ENCODE peak calls at places on chromosomes 2 and 18, in seven cellular contexts. G is stimulated activated CD8-positive, alpha-beta memory T cell treated with anti-CD3 and anti-CD28 coated beads, Interleukin-4, amount 100 ng/mL, for 48 hours; U is stomach; M is T-helper 22 cell; I is HT1080; V is kidney epithelial cell; K is HS-27A. E is an unnamed sample.

GRCh38 chr2:152740743-152741328 is 22.4 kb downstream of the ARL6IP6 start:
- DNase-seq in G (no peak), U (no peak), M (no peak), K (no peak), V (no peak), I (peak), E (peak)

GRCh38 chr2:101795033-101795432 is 97.5 kb downstream of the MAP4K4 start:
- DNase-seq in K (no peak), G (no peak), M (no peak), V (no peak), I (no peak), U (no peak), E (no peak)

GRCh38 chr2:195575879-195576391 is 81.1 kb upstream of the SLC39A10 start:
- DNase-seq in G (no peak), V (peak), M (no peak), I (peak), K (peak), U (no peak), E (peak)

GRCh38 chr18:58669731-58670379 is 1.4 kb upstream of the MALT1 start:
- DNase-seq in K (no peak), U (no peak), I (peak), G (no peak), M (no peak), V (peak), E (no peak)

GRCh38 chr2:168694173-168694572 is 108.3 kb upstream of the NOSTRIN start:
- DNase-seq in M (no peak), K (no peak), V (no peak), U (peak), G (no peak), I (no peak), E (no peak)

GRCh38 chr2:204110250-204111183 is 174.0 kb downstream of the ICOS start:
- DNase-seq in G (peak), V (no peak), U (peak), M (peak), K (no peak), I (peak), E (peak)

GRCh38 chr2:19648583-19648982 is 253.2 kb downstream of the TTC32 start:
- DNase-seq in U (no peak), I (peak), G (no peak), K (peak), M (no peak), V (no peak), E (no peak)

GRCh38 chr2:45532171-45532570 is 78.9 kb downstream of the SRBD1 start:
- DNase-seq in I (no peak), V (no peak), G (no peak), U (no peak), K (no peak), M (no peak), E (no peak)

GRCh38 chr2:205435970-205436369 is 246.3 kb upstream of the NRP2 start:
- DNase-seq in V (no peak), M (no peak), U (no peak), G (no peak), I (peak), K (no peak), E (no peak)

GRCh38 chr2:21228041-21228895 is 104.5 kb downstream of the TDRD15 start:
- DNase-seq in I (no peak), K (no peak), V (no peak), U (no peak), M (no peak), G (no peak), E (no peak)

GRCh38 chr2:7703523-7704144 is 786.4 kb downstream of the RNF144A start:
- DNase-seq in V (no peak), I (no peak), U (no peak), G (no peak), K (no peak), M (no peak), E (no peak)

GRCh38 chr2:128170776-128171175 is 79.8 kb downstream of the UGGT1 start:
- DNase-seq in M (no peak), I (no peak), G (no peak), U (no peak), V (no peak), K (no peak), E (no peak)

GRCh38 chr2:85598594-85599340 is 3.2 kb downstream of the RNF181 start:
- DNase-seq in G (no peak), V (no peak), U (no peak), I (no peak), K (no peak), M (no peak), E (no peak)

GRCh38 chr2:201970786-201971108 is 62.9 kb upstream of the FZD7 start:
- DNase-seq in G (no peak), I (no peak), U (no peak), V (no peak), K (no peak), M (no peak), E (no peak)

GRCh38 chr18:52657063-52657462 is 317.1 kb downstream of the DCC start:
- DNase-seq in V (no peak), U (no peak), I (no peak), M (no peak), K (no peak), G (no peak), E (no peak)

GRCh38 chr18:13474907-13475306 is 251.5 kb downstream of the FAM210A start:
- DNase-seq in G (no peak), K (no peak), M (no peak), V (no peak), U (no peak), I (no peak), E (no peak)

GRCh38 chr2:240247868-240248820 is 107.7 kb upstream of the OTOS start:
- DNase-seq in G (peak), I (no peak), V (no peak), M (no peak), K (no peak), U (peak), E (no peak)

GRCh38 chr2:163573652-163574051 is 162.2 kb downstream of the FIGN start:
- DNase-seq in M (no peak), V (no peak), G (no peak), I (no peak), U (no peak), K (no peak), E (no peak)

GRCh38 chr2:112836695-112837117 is at the start of gene IL1B:
- DNase-seq in K (no peak), I (peak), U (no peak), V (no peak), G (no peak), M (no peak), E (peak)

GRCh38 chr2:165406053-165406628 is 63.4 kb upstream of the CSRNP3 start:
- DNase-seq in M (no peak), I (peak), V (peak), G (no peak), K (peak), U (no peak), E (no peak)

GRCh38 chr2:179745615-179746263 is 115.7 kb downstream of the ZNF385B start:
- DNase-seq in U (no peak), G (no peak), I (no peak), K (no peak), M (no peak), V (no peak), E (no peak)

GRCh38 chr2:3320910-3321605 is 56.6 kb downstream of the EIPR1 start:
- DNase-seq in U (no peak), I (no peak), K (no peak), G (no peak), V (no peak), M (no peak), E (no peak)

GRCh38 chr2:150676747-150677382 is 189.4 kb upstream of the RND3 start:
- DNase-seq in K (no peak), M (no peak), V (no peak), G (no peak), U (no peak), I (no peak), E (no peak)

GRCh38 chr18:79400091-79400590 is 4.4 kb downstream of the NFATC1 start:
- DNase-seq in K (no peak), V (no peak), I (no peak), M (peak), U (peak), G (peak), E (no peak)

GRCh38 chr2:98772531-98772930 is 41.6 kb upstream of the MGAT4A start:
- DNase-seq in I (no peak), K (no peak), U (no peak), M (no peak), V (no peak), G (no peak), E (no peak)

GRCh38 chr2:85244798-85245197 is 83.0 kb downstream of the TGOLN2 start:
- DNase-seq in V (no peak), U (no peak), I (no peak), K (no peak), M (no peak), G (no peak), E (no peak)

GRCh38 chr2:171217330-171217729 is 56.6 kb upstream of the TLK1 start:
- DNase-seq in K (no peak), G (no peak), M (no peak), I (no peak), U (no peak), V (no peak), E (no peak)

GRCh38 chr2:118850171-118850900 is 2.9 kb upstream of the EN1 start:
- DNase-seq in M (no peak), V (no peak), I (no peak), K (no peak), U (no peak), G (no peak), E (no peak)